ENCODE peak calls at places on chromosomes 13 and 19, in four cellular contexts. G, O, P and R are unnamed samples.

GRCh38 chr13:42615691-42616090 is 41.7 kb downstream of the TNFSF11 start:
- DNase-seq in G (peak; percentile 12), O (no peak), P (no peak), R (peak; percentile 60)

GRCh38 chr13:76516013-76516412 is 370.2 kb downstream of the KCTD12 start:
- DNase-seq in P (no peak), O (no peak), G (peak; percentile 59), R (peak; percentile 95)

GRCh38 chr19:35107541-35107939 is 8.1 kb upstream of the FXYD3 start:
- DNase-seq in P (no peak), G (no peak), O (no peak), R (peak; percentile 64)

GRCh38 chr19:21765151-21765550 is 2.2 kb downstream of the ZNF100 start:
- DNase-seq in P (no peak), O (no peak), G (no peak), R (no peak)

GRCh38 chr19:50952890-50953289 is at the start of gene KLK5:
- DNase-seq in O (no peak), P (no peak), G (no peak), R (no peak)

GRCh38 chr19:10701955-10702307 is 692 bp downstream of the QTRT1 start:
- DNase-seq in O (no peak), P (no peak), G (no peak), R (no peak)

GRCh38 chr13:114065926-114066774 is 66.3 kb downstream of the RASA3 start:
- DNase-seq in O (no peak), P (no peak), G (no peak), R (no peak)

GRCh38 chr19:658916-659839 is 3.8 kb downstream of the RNF126 start:
- DNase-seq in O (peak; percentile 69), P (no peak), G (no peak), R (no peak)

GRCh38 chr13:76929975-76930374 is 18.3 kb upstream of the ACOD1 start:
- DNase-seq in O (no peak), G (no peak), P (no peak), R (no peak)

GRCh38 chr19:13095934-13096890 is 6.4 kb downstream of the LYL1 start:
- DNase-seq in G (no peak), O (no peak), P (no peak), R (no peak)

GRCh38 chr19:932647-933552 is 7.1 kb downstream of the ARID3A start:
- DNase-seq in P (no peak), O (peak; percentile 83), G (peak; percentile 80), R (no peak)

GRCh38 chr13:53010374-53011105 is 18.1 kb upstream of the OLFM4 start:
- DNase-seq in O (no peak), P (no peak), G (no peak), R (peak; percentile 79)

GRCh38 chr13:79642596-79642995 is 161.6 kb downstream of the NDFIP2 start:
- DNase-seq in O (no peak), G (no peak), P (no peak), R (peak; percentile 2)

GRCh38 chr19:38993271-38993670 is 17.7 kb upstream of the FBXO17 start:
- DNase-seq in O (no peak), G (no peak), P (peak; percentile 35), R (peak; percentile 85)

GRCh38 chr13:113427562-113428468 is 25.5 kb downstream of the ADPRHL1 start:
- DNase-seq in O (no peak), G (peak; percentile 68), P (no peak), R (no peak)

GRCh38 chr13:25249001-25249543 is 38.2 kb downstream of the MTMR6 start:
- DNase-seq in G (peak; percentile 40), O (no peak), P (no peak), R (no peak)

GRCh38 chr13:20610006-20610405 is 43.0 kb downstream of the IFT88 start:
- DNase-seq in P (no peak), G (no peak), O (no peak), R (no peak)

GRCh38 chr13:76809369-76809768 is 76.8 kb downstream of the KCTD12 start:
- DNase-seq in O (no peak), G (no peak), P (no peak), R (no peak)

GRCh38 chr13:32669030-32669646 is 82.9 kb downstream of the PDS5B start:
- DNase-seq in O (no peak), G (peak; percentile 47), P (peak; percentile 11), R (peak; percentile 38)

GRCh38 chr19:51799311-51799997 is 4.5 kb downstream of the FPR3 start:
- DNase-seq in P (peak; percentile 98), O (peak; percentile 73), G (peak; percentile 90), R (peak; percentile 88)

GRCh38 chr13:67076378-67076777 is 153.8 kb downstream of the PCDH9 start:
- DNase-seq in G (no peak), P (no peak), O (no peak), R (no peak)

GRCh38 chr13:49357694-49358093 is 86.2 kb downstream of the CAB39L start:
- DNase-seq in P (no peak), O (no peak), G (no peak), R (peak; percentile 41)

GRCh38 chr13:48750588-48751383 is 97.1 kb downstream of the CYSLTR2 start:
- DNase-seq in P (no peak), O (peak; percentile 27), G (no peak), R (no peak)

GRCh38 chr19:29843180-29844051 is 31.6 kb downstream of the CCNE1 start:
- DNase-seq in P (no peak), G (no peak), O (peak; percentile 27), R (no peak)

GRCh38 chr19:47013041-47013517 is 6.6 kb upstream of the NPAS1 start:
- DNase-seq in O (peak; percentile 82), G (peak; percentile 33), P (no peak), R (peak; percentile 83)

GRCh38 chr19:13172335-13173128 is 22.3 kb downstream of the IER2 start:
- DNase-seq in P (no peak), O (peak; percentile 82), G (no peak), R (peak; percentile 91)

GRCh38 chr13:38950987-38951386 is 39.6 kb downstream of the STOML3 start:
- DNase-seq in O (no peak), G (no peak), P (no peak), R (no peak)

GRCh38 chr19:18399008-18399407 is 1.6 kb upstream of the LRRC25 start:
- DNase-seq in P (no peak), O (no peak), G (no peak), R (peak; percentile 28)

GRCh38 chr19:12665646-12666304 is 767 bp downstream of the MAN2B1 start:
- DNase-seq in G (no peak), P (no peak), O (no peak), R (no peak)

GRCh38 chr19:48719263-48720171 is at the start of gene MAMSTR:
- DNase-seq in P (no peak), O (peak; percentile 62), G (no peak), R (no peak)

GRCh38 chr13:99256709-99257108 is 1.5 kb downstream of the GPR18 start:
- DNase-seq in G (no peak), P (no peak), O (no peak), R (no peak)

GRCh38 chr13:41356788-41357187 is 45.7 kb downstream of the NAA16 start:
- DNase-seq in P (no peak), G (no peak), O (no peak), R (no peak)

GRCh38 chr19:35702223-35703012 is 1.9 kb upstream of the ZBTB32 start:
- DNase-seq in G (peak; percentile 93), P (peak; percentile 94), O (peak; percentile 95), R (peak; percentile 94)

GRCh38 chr19:2986951-2987491 is 9.7 kb downstream of the TLE6 start:
- DNase-seq in G (no peak), P (no peak), O (no peak), R (no peak)